ENCODE peak calls at places on chromosomes 16 and 17, in six cellular contexts. One of them, this sample, is unnamed.

GRCh38 chr17:48486557-48486956 is 44.3 kb downstream of the HOXB1 start:
- DNase-seq in tibial nerve: no peak
- DNase-seq in heart left ventricle: no peak
- DNase-seq in Peyer's patch: no peak
- DNase-seq in PC-9: no peak
- DNase-seq in heart right ventricle: no peak
- DNase-seq in this sample: no peak

GRCh38 chr17:10612957-10613744 is 44.0 kb downstream of the MYH3 start:
- DNase-seq in Peyer's patch: no peak
- DNase-seq in heart right ventricle: no peak
- DNase-seq in tibial nerve: no peak
- DNase-seq in heart left ventricle: no peak
- DNase-seq in PC-9: no peak
- DNase-seq in this sample: no peak

GRCh38 chr17:42408076-42408475 is 15.0 kb downstream of the CAVIN1 start:
- DNase-seq in heart left ventricle: peak; percentile 73
- DNase-seq in heart right ventricle: peak; percentile 77
- DNase-seq in tibial nerve: no peak
- DNase-seq in PC-9: no peak
- DNase-seq in Peyer's patch: no peak
- DNase-seq in this sample: no peak

GRCh38 chr17:51813166-51813783 is 345.2 kb downstream of the CA10 start:
- DNase-seq in PC-9: no peak
- DNase-seq in heart left ventricle: no peak
- DNase-seq in Peyer's patch: no peak
- DNase-seq in tibial nerve: no peak
- DNase-seq in heart right ventricle: no peak
- DNase-seq in this sample: no peak

GRCh38 chr17:27155866-27156265 is 138.0 kb upstream of the WSB1 start:
- DNase-seq in Peyer's patch: no peak
- DNase-seq in PC-9: no peak
- DNase-seq in heart right ventricle: no peak
- DNase-seq in heart left ventricle: peak; percentile 11
- DNase-seq in tibial nerve: no peak
- DNase-seq in this sample: no peak

GRCh38 chr17:12296120-12296727 is 275.5 kb downstream of the MAP2K4 start:
- DNase-seq in heart right ventricle: peak; percentile 9
- DNase-seq in heart left ventricle: no peak
- DNase-seq in PC-9: no peak
- DNase-seq in tibial nerve: no peak
- DNase-seq in Peyer's patch: no peak
- DNase-seq in this sample: no peak

GRCh38 chr17:66492080-66492479 is 189.7 kb downstream of the PRKCA start:
- DNase-seq in heart right ventricle: no peak
- DNase-seq in heart left ventricle: no peak
- DNase-seq in tibial nerve: no peak
- DNase-seq in Peyer's patch: no peak
- DNase-seq in PC-9: no peak
- DNase-seq in this sample: no peak

GRCh38 chr16:48244863-48245195 is 729 bp downstream of the LONP2 start:
- DNase-seq in heart left ventricle: no peak
- DNase-seq in PC-9: no peak
- DNase-seq in tibial nerve: no peak
- DNase-seq in heart right ventricle: no peak
- DNase-seq in Peyer's patch: no peak
- DNase-seq in this sample: no peak

GRCh38 chr16:84503751-84504395 is 586 bp downstream of the MEAK7 start:
- DNase-seq in heart right ventricle: no peak
- DNase-seq in PC-9: peak; percentile 64
- DNase-seq in Peyer's patch: no peak
- DNase-seq in tibial nerve: no peak
- DNase-seq in heart left ventricle: no peak
- DNase-seq in this sample: no peak

GRCh38 chr16:58634265-58634802 is 4.7 kb upstream of the CNOT1 start:
- DNase-seq in heart left ventricle: no peak
- DNase-seq in tibial nerve: no peak
- DNase-seq in heart right ventricle: no peak
- DNase-seq in Peyer's patch: no peak
- DNase-seq in PC-9: no peak
- DNase-seq in this sample: no peak

GRCh38 chr16:63372283-63372682 is 1336.0 kb upstream of the CDH8 start:
- DNase-seq in tibial nerve: no peak
- DNase-seq in PC-9: no peak
- DNase-seq in heart left ventricle: no peak
- DNase-seq in heart right ventricle: no peak
- DNase-seq in Peyer's patch: no peak
- DNase-seq in this sample: no peak

GRCh38 chr17:76997981-76998531 is 129.9 kb downstream of the MGAT5B start:
- DNase-seq in PC-9: no peak
- DNase-seq in Peyer's patch: peak; percentile 36
- DNase-seq in tibial nerve: no peak
- DNase-seq in heart left ventricle: no peak
- DNase-seq in heart right ventricle: no peak
- DNase-seq in this sample: no peak

GRCh38 chr17:76772842-76773521 is 35.1 kb downstream of the MFSD11 start:
- DNase-seq in PC-9: peak; percentile 66
- DNase-seq in heart left ventricle: no peak
- DNase-seq in tibial nerve: no peak
- DNase-seq in heart right ventricle: no peak
- DNase-seq in Peyer's patch: no peak
- DNase-seq in this sample: peak; percentile 74

GRCh38 chr16:31513126-31513525 is 4.9 kb upstream of the RUSF1 start:
- DNase-seq in heart left ventricle: no peak
- DNase-seq in PC-9: peak; percentile 75
- DNase-seq in tibial nerve: no peak
- DNase-seq in Peyer's patch: no peak
- DNase-seq in heart right ventricle: no peak
- DNase-seq in this sample: no peak

GRCh38 chr16:7871371-7871770 is 538.7 kb downstream of the RBFOX1 start:
- DNase-seq in tibial nerve: no peak
- DNase-seq in Peyer's patch: no peak
- DNase-seq in PC-9: no peak
- DNase-seq in heart right ventricle: no peak
- DNase-seq in heart left ventricle: no peak
- DNase-seq in this sample: no peak

GRCh38 chr17:37828313-37829124 is 83.7 kb upstream of the HNF1B start:
- DNase-seq in heart right ventricle: no peak
- DNase-seq in heart left ventricle: no peak
- DNase-seq in PC-9: no peak
- DNase-seq in tibial nerve: no peak
- DNase-seq in Peyer's patch: no peak
- DNase-seq in this sample: no peak

GRCh38 chr17:17792551-17793377 is 44.0 kb downstream of the SREBF1 start:
- DNase-seq in PC-9: no peak
- DNase-seq in tibial nerve: no peak
- DNase-seq in heart right ventricle: no peak
- DNase-seq in heart left ventricle: peak; percentile 48
- DNase-seq in Peyer's patch: no peak
- DNase-seq in this sample: no peak

GRCh38 chr17:78111727-78112507 is 16.6 kb downstream of the TMC6 start:
- DNase-seq in heart right ventricle: no peak
- DNase-seq in heart left ventricle: no peak
- DNase-seq in PC-9: no peak
- DNase-seq in tibial nerve: no peak
- DNase-seq in Peyer's patch: no peak
- DNase-seq in this sample: no peak

GRCh38 chr17:78116411-78116810 is 12.1 kb downstream of the TMC6 start:
- DNase-seq in heart left ventricle: no peak
- DNase-seq in Peyer's patch: no peak
- DNase-seq in tibial nerve: no peak
- DNase-seq in PC-9: no peak
- DNase-seq in heart right ventricle: no peak
- DNase-seq in this sample: no peak

GRCh38 chr17:78114831-78115723 is 13.5 kb downstream of the TMC6 start:
- DNase-seq in heart left ventricle: no peak
- DNase-seq in PC-9: no peak
- DNase-seq in tibial nerve: no peak
- DNase-seq in Peyer's patch: no peak
- DNase-seq in heart right ventricle: no peak
- DNase-seq in this sample: no peak

GRCh38 chr17:78112508-78113471 is 15.8 kb downstream of the TMC6 start:
- DNase-seq in heart left ventricle: peak; percentile 79
- DNase-seq in Peyer's patch: peak; percentile 82
- DNase-seq in tibial nerve: peak; percentile 67
- DNase-seq in PC-9: no peak
- DNase-seq in heart right ventricle: peak; percentile 77
- DNase-seq in this sample: peak; percentile 91

DNA sequence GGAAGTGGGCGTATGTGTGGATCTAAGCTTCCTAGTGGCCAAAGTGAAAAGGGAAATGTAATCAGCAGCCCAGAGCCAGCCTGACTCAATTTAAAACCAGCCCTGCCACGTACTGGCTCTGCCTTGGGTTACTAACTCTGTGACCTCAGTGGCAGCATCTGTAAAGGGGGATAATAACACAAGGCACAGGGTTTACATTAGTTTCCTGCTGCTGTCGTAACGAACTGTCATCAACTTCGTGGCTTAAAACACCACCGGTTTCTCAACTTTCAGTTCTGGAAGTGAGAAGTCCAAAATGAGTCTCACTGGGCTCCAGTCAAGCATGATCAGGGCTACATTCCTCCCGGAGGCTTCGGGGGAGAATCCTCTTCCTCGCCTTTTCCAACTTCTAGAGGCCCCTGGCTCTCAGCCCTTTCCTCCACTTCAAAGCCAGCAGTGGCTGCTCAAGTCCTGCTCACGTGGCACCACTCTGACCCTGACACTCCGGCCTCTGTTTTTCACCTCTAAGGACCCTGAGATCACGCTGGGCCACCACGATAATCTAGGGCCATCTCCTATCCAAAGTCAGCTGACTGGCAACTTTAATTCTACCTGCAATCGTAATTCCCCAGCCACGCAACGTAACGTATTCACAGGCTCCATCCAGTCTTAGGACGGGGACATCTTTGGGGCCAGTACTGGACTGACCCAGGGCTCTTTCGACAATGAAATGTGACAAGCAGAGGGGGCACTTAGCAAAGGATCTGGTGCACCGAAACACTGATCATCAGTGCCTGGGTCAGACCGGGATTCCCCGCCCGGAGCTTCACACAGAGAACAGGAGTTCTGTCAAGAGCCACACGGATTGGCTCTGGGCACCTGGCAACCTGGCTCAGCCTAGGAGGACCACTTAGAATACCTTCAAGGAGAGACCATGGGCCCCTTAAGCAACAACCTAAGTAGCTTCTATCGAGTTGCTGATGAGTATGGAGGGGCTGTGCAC is 14.5 kb downstream of the TMC6 start:
- DNase-seq in heart right ventricle: no peak
- DNase-seq in tibial nerve: no peak
- DNase-seq in heart left ventricle: no peak
- DNase-seq in PC-9: no peak
- DNase-seq in Peyer's patch: no peak
- DNase-seq in this sample: no peak
- H3K36me3 ChIP-seq in heart right ventricle: no peaks in the 10 kb centered on the region
- H3K36me3 ChIP-seq in tibial nerve: peaks cover 4% of the 10 kb centered on the region
- H3K36me3 ChIP-seq in heart left ventricle: peaks cover 3% of the 10 kb centered on the region
- H3K36me3 ChIP-seq in PC-9: no peaks in the 10 kb centered on the region
- H3K36me3 ChIP-seq in Peyer's patch: no peaks in the 10 kb centered on the region
- H3K36me3 ChIP-seq in this sample: no peaks in the 10 kb centered on the region

GRCh38 chr16:86567701-86568571 is 1.3 kb downstream of the FOXC2 start:
- DNase-seq in heart left ventricle: no peak
- DNase-seq in tibial nerve: no peak
- DNase-seq in heart right ventricle: no peak
- DNase-seq in PC-9: no peak
- DNase-seq in Peyer's patch: no peak
- DNase-seq in this sample: no peak
- TF ChIP-seq CTCF in heart left ventricle: peak; percentile 8
- TF ChIP-seq CTCF in tibial nerve: no peak
- TF ChIP-seq CTCF in heart right ventricle: no peak
- TF ChIP-seq CTCF in PC-9: no peak
- TF ChIP-seq CTCF in Peyer's patch: no peak
- TF ChIP-seq CTCF in this sample: no peak

DNA sequence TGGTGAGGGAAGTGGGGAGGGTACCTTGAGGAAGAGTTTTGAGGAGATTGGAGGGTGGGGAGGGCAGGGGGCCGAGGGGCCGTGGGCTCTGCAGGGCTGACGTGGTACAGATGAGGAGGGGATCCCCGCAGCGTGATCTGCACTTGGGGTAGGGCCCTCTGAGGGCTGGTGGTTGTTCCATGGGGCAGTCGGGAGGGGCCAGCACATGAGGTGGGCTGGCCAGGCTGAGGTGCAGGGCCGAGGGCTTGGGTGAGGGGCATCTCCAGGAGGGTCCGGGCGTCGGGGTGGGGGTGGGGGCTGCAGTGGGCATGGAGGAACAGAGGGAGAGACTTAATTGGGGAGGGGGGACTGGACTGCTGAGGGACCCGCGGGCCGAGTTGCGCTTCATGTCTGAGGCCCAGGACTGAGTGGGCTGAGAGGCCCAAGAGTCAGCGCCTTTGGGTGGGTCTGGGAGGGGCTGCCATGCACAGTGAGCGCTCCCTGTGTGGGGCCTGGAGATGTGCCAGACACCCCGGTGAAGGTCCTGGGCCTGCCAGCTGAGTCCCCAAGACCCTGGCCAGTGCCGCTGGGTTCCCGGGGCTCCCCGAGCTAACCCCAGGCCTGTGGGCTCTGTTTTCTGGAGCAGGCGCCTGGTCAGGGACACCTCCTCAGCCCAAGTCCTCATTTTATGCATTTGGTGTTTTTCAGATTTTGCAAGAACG is 13.3 kb downstream of the PRSS27 start:
- DNase-seq in heart left ventricle: no peak
- DNase-seq in PC-9: no peak
- DNase-seq in tibial nerve: no peak
- DNase-seq in Peyer's patch: no peak
- DNase-seq in heart right ventricle: no peak
- DNase-seq in this sample: no peak
- H3K36me3 ChIP-seq in heart left ventricle: peaks cover 24% of the 10 kb centered on the region
- H3K36me3 ChIP-seq in PC-9: no peaks in the 10 kb centered on the region
- H3K36me3 ChIP-seq in tibial nerve: peaks cover 8% of the 10 kb centered on the region
- H3K36me3 ChIP-seq in Peyer's patch: no peaks in the 10 kb centered on the region
- H3K36me3 ChIP-seq in heart right ventricle: no peaks in the 10 kb centered on the region
- H3K36me3 ChIP-seq in this sample: peaks cover 40% of the 10 kb centered on the region

GRCh38 chr16:72854537-72854936 is 193.4 kb downstream of the ZFHX3 start:
- DNase-seq in tibial nerve: no peak
- DNase-seq in Peyer's patch: no peak
- DNase-seq in heart left ventricle: no peak
- DNase-seq in PC-9: no peak
- DNase-seq in heart right ventricle: no peak
- DNase-seq in this sample: no peak

GRCh38 chr16:72857841-72858594 is 189.9 kb downstream of the ZFHX3 start:
- DNase-seq in heart left ventricle: no peak
- DNase-seq in heart right ventricle: no peak
- DNase-seq in tibial nerve: no peak
- DNase-seq in Peyer's patch: no peak
- DNase-seq in PC-9: no peak
- DNase-seq in this sample: no peak

GRCh38 chr16:72859581-72859980 is 188.3 kb downstream of the ZFHX3 start:
- DNase-seq in PC-9: no peak
- DNase-seq in tibial nerve: no peak
- DNase-seq in Peyer's patch: no peak
- DNase-seq in heart left ventricle: no peak
- DNase-seq in heart right ventricle: no peak
- DNase-seq in this sample: no peak

GRCh38 chr16:72858611-72859493 is 189.1 kb downstream of the ZFHX3 start:
- DNase-seq in PC-9: no peak
- DNase-seq in heart right ventricle: no peak
- DNase-seq in tibial nerve: no peak
- DNase-seq in heart left ventricle: no peak
- DNase-seq in Peyer's patch: no peak
- DNase-seq in this sample: peak; percentile 32

GRCh38 chr16:72856797-72857196 is 191.1 kb downstream of the ZFHX3 start:
- DNase-seq in PC-9: no peak
- DNase-seq in heart left ventricle: no peak
- DNase-seq in tibial nerve: no peak
- DNase-seq in Peyer's patch: no peak
- DNase-seq in heart right ventricle: no peak
- DNase-seq in this sample: peak; percentile 52
- TF ChIP-seq CTCF in PC-9: peak; percentile 43
- TF ChIP-seq CTCF in heart left ventricle: no peak
- TF ChIP-seq CTCF in tibial nerve: no peak
- TF ChIP-seq CTCF in Peyer's patch: no peak
- TF ChIP-seq CTCF in heart right ventricle: no peak
- TF ChIP-seq CTCF in this sample: peak; percentile 70